ENCODE peak calls at places on chromosomes 11 and 22, in seven cellular contexts. B is neural crest cell, W is Calu3, L is heart left ventricle, Z is fibroblast of the aortic adventitia, N is GM20000, R is spleen. T is an unnamed sample.
A peak's percentile ranks its signal among the peaks of the same experiment; 100 is the strongest.

GRCh38 chr11:96173424-96173823 is 169.6 kb downstream of the MAML2 start:
- DNase-seq in B (no peak), W (no peak), L (no peak), Z (no peak), N (no peak), R (no peak), T (no peak)

GRCh38 chr11:132106336-132106982 is 736.0 kb downstream of the NTM start:
- DNase-seq in B (no peak), W (no peak), L (no peak), Z (no peak), N (no peak), R (no peak), T (no peak)

GRCh38 chr11:128180446-128181089 is 406.8 kb downstream of the ETS1 start:
- DNase-seq in B (no peak), W (no peak), L (no peak), Z (peak; percentile 91), N (no peak), R (no peak), T (no peak)

GRCh38 chr22:19478086-19478392 is 954 bp downstream of the UFD1 start:
- DNase-seq in B (no peak), W (no peak), L (no peak), Z (no peak), N (no peak), R (no peak), T (no peak)

GRCh38 chr11:85236211-85236610 is 390.9 kb downstream of the DLG2 start:
- DNase-seq in B (no peak), W (no peak), L (no peak), Z (no peak), N (no peak), R (no peak), T (no peak)

GRCh38 chr11:64754919-64755662 is 4.7 kb downstream of the PYGM start:
- DNase-seq in B (no peak), W (no peak), L (no peak), Z (no peak), N (no peak), R (peak; percentile 67), T (no peak)

GRCh38 chr11:93935826-93936225 is 85.3 kb upstream of the HEPHL1 start:
- DNase-seq in B (no peak), W (no peak), L (no peak), Z (no peak), N (no peak), R (no peak), T (no peak)

GRCh38 chr11:106765849-106766248 is 252.4 kb downstream of the GUCY1A2 start:
- DNase-seq in B (no peak), W (no peak), L (no peak), Z (no peak), N (no peak), R (no peak), T (no peak)

GRCh38 chr11:12914401-12914912 is 94.7 kb upstream of the RASSF10 start:
- DNase-seq in B (peak; percentile 69), W (peak; percentile 36), L (peak; percentile 86), Z (no peak), N (no peak), R (no peak), T (peak; percentile 67)

GRCh38 chr22:49724893-49725489 is 102.7 kb downstream of the BRD1 start:
- DNase-seq in B (peak; percentile 83), W (peak; percentile 73), L (peak; percentile 72), Z (no peak), N (peak; percentile 91), R (peak; percentile 88), T (no peak)

GRCh38 chr11:59674291-59674690 is 5.5 kb upstream of the PATL1 start:
- DNase-seq in B (no peak), W (no peak), L (no peak), Z (no peak), N (no peak), R (no peak), T (no peak)

GRCh38 chr11:20429216-20429615 is 41.7 kb downstream of the PRMT3 start:
- DNase-seq in B (no peak), W (no peak), L (no peak), Z (no peak), N (no peak), R (no peak), T (no peak)

GRCh38 chr11:68057807-68058206 is 19.0 kb downstream of the TCIRG1 start:
- DNase-seq in B (no peak), W (no peak), L (no peak), Z (no peak), N (no peak), R (no peak), T (no peak)

GRCh38 chr22:43862074-43862881 is at the start of gene SULT4A1:
- DNase-seq in B (peak; percentile 43), W (peak; percentile 63), L (no peak), Z (peak; percentile 17), N (no peak), R (peak; percentile 52), T (no peak)

GRCh38 chr11:27191061-27191460 is 150.4 kb downstream of the BBOX1 start:
- DNase-seq in B (no peak), W (no peak), L (no peak), Z (no peak), N (no peak), R (no peak), T (no peak)

GRCh38 chr11:72710278-72710677 is 36.1 kb upstream of the PDE2A start:
- DNase-seq in B (no peak), W (no peak), L (peak; percentile 51), Z (no peak), N (no peak), R (no peak), T (no peak)

GRCh38 chr11:29343465-29344333 is 673.1 kb downstream of the KCNA4 start:
- DNase-seq in B (peak; percentile 79), W (peak; percentile 78), L (peak; percentile 48), Z (peak; percentile 55), N (peak; percentile 49), R (peak; percentile 71), T (no peak)

GRCh38 chr11:86380295-86380694 is 5.6 kb downstream of the CCDC81 start:
- DNase-seq in B (no peak), W (no peak), L (no peak), Z (no peak), N (no peak), R (no peak), T (no peak)

GRCh38 chr11:2694995-2695939 is 4.5 kb downstream of the KCNQ1OT1 start:
- DNase-seq in B (no peak), W (no peak), L (no peak), Z (no peak), N (no peak), R (peak; percentile 40), T (no peak)

GRCh38 chr11:2694495-2694894 is 5.3 kb downstream of the KCNQ1OT1 start:
- DNase-seq in B (no peak), W (no peak), L (no peak), Z (no peak), N (no peak), R (peak; percentile 4), T (no peak)

GRCh38 chr11:2691991-2692841 is 7.6 kb downstream of the KCNQ1OT1 start:
- DNase-seq in B (no peak), W (peak; percentile 53), L (no peak), Z (no peak), N (no peak), R (peak; percentile 16), T (no peak)

GRCh38 chr11:2693271-2693833 is 6.4 kb downstream of the KCNQ1OT1 start:
- DNase-seq in B (no peak), W (no peak), L (no peak), Z (no peak), N (no peak), R (peak; percentile 41), T (no peak)

GRCh38 chr11:2693851-2694261 is 5.9 kb downstream of the KCNQ1OT1 start:
- DNase-seq in B (no peak), W (no peak), L (no peak), Z (no peak), N (no peak), R (peak; percentile 64), T (no peak)
- TF ChIP-seq CTCF in B (no peak), W (no peak), L (no peak), Z (no peak), N (peak; percentile 7), R (no peak), T (no peak)

DNA sequence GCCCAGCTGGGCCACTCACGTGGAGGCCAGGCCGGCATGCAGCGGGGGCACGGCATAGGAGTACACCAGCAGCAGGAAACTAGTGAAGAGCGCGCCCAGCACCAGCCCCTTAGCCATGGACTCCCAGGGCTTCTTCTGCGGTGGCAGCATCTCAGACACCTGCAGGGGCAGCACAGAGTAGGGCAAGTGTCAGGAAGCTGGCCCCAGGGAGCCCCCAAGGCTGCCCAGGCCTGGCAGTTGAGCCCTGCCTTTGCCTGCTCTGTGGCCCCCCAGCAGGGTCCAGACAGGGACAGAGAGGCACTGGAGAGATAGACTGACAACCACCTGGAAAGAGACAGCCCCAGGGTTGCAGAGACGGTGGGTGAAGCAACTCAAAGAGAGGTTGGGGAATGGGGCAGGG is 10.7 kb upstream of the SEC14L6 start:
- DNase-seq in B (no peak), W (no peak), L (no peak), Z (no peak), N (no peak), R (no peak), T (no peak)
- TF ChIP-seq CTCF in B (no peak), W (no peak), L (no peak), Z (no peak), N (no peak), R (no peak), T (no peak)

GRCh38 chr11:125085301-125086081 is 22.4 kb downstream of the SLC37A2 start:
- DNase-seq in B (no peak), W (no peak), L (no peak), Z (no peak), N (no peak), R (peak; percentile 72), T (no peak)
- TF ChIP-seq CTCF in B (no peak), W (no peak), L (no peak), Z (no peak), N (no peak), R (no peak), T (no peak)

GRCh38 chr11:46246514-46246913 is 30.9 kb upstream of the CREB3L1 start:
- DNase-seq in B (no peak), W (no peak), L (no peak), Z (peak; percentile 82), N (no peak), R (no peak), T (peak; percentile 36)

GRCh38 chr11:46247090-46247489 is 30.4 kb upstream of the CREB3L1 start:
- DNase-seq in B (no peak), W (no peak), L (no peak), Z (peak; percentile 37), N (no peak), R (no peak), T (peak; percentile 14)

GRCh38 chr11:46249103-46249942 is 28.1 kb upstream of the CREB3L1 start:
- DNase-seq in B (no peak), W (no peak), L (no peak), Z (peak; percentile 59), N (no peak), R (no peak), T (no peak)

GRCh38 chr11:46248270-46249102 is 29.0 kb upstream of the CREB3L1 start:
- DNase-seq in B (no peak), W (no peak), L (no peak), Z (peak; percentile 91), N (no peak), R (no peak), T (peak; percentile 59)

GRCh38 chr11:46247664-46248063 is 29.8 kb upstream of the CREB3L1 start:
- DNase-seq in B (no peak), W (peak; percentile 70), L (no peak), Z (peak; percentile 38), N (peak; percentile 63), R (no peak), T (no peak)
- TF ChIP-seq CTCF in B (peak; percentile 63), W (peak; percentile 17), L (peak; percentile 25), Z (no peak), N (no peak), R (peak; percentile 39), T (no peak)

GRCh38 chr11:69892237-69892985 is 73.2 kb upstream of the FGF3 start:
- DNase-seq in B (no peak), W (peak; percentile 34), L (no peak), Z (no peak), N (no peak), R (peak; percentile 47), T (no peak)
- TF ChIP-seq CTCF in B (peak; percentile 17), W (peak; percentile 14), L (no peak), Z (no peak), N (no peak), R (no peak), T (no peak)

T was measured in AG09319.